ENCODE peak calls at places on chromosomes 3 and 15, in four cellular contexts. I is activated T-cell treated with anti-CD3 and anti-CD28 coated beads, Interleukin-2, amount 50 U/mL, for 1 hour; N is activated T-helper 9 cell treated with anti-CD3 and anti-CD28 coated beads, Interleukin-2, amount 50 U/mL, for 16 hours; A is NCI-H1436. W is an unnamed sample.

GRCh38 chr15:26197719-26198118 is 334.6 kb upstream of the ATP10A start:
- DNase-seq in I (no peak), N (no peak), A (no peak), W (no peak)

GRCh38 chr3:129612350-129613204 is 6.1 kb upstream of the PLXND1 start:
- DNase-seq in I (no peak), N (no peak), A (no peak), W (no peak)

GRCh38 chr15:23437673-23438072 is 9.4 kb downstream of the GOLGA6L2 start:
- DNase-seq in I (no peak), N (no peak), A (no peak), W (no peak)

GRCh38 chr3:123444023-123444422 is 4.9 kb downstream of the ADCY5 start:
- DNase-seq in I (no peak), N (no peak), A (no peak), W (no peak)

GRCh38 chr3:48989126-48989795 is 780 bp upstream of the P4HTM start:
- DNase-seq in I (no peak), N (no peak), A (no peak), W (no peak)

GRCh38 chr3:147843331-147843730 is 434.2 kb downstream of the ZIC1 start:
- DNase-seq in I (no peak), N (no peak), A (no peak), W (no peak)

GRCh38 chr3:124034016-124034808 is 42.3 kb upstream of the ROPN1 start:
- DNase-seq in I (peak), N (no peak), A (no peak), W (no peak)

GRCh38 chr15:72009207-72009606 is 108.7 kb downstream of the MYO9A start:
- DNase-seq in I (no peak), N (no peak), A (no peak), W (no peak)

W was measured in T-helper 17 cell.